ENCODE peak calls at places on chromosomes 1 and 21, in nine cellular contexts. D is GM19239; M is neural crest cell; L is DMS153; K is stimulated activated CD4-positive, alpha-beta T cell treated with anti-CD3 and anti-CD28 coated beads, Interleukin-2, amount 100 ng/mL, for 48 hours; B is HEK293T; C is NCI-H1092; I is anterior cingulate cortex; S is GM03348. P is an unnamed sample.

GRCh38 chr1:226875641-226876295 is 5.4 kb downstream of the PSEN2 start:
- DNase-seq in S (no peak), K (no peak), I (no peak), M (no peak), L (peak), D (no peak), C (no peak), B (no peak), P (peak)

GRCh38 chr1:160362168-160362941 is 4.5 kb upstream of the NHLH1 start:
- DNase-seq in L (no peak), K (no peak), B (no peak), I (no peak), S (no peak), M (no peak), D (no peak), C (no peak), P (no peak)

GRCh38 chr1:156900019-156900718 is 6.7 kb downstream of the PEAR1 start:
- DNase-seq in L (no peak), I (no peak), C (no peak), K (no peak), S (peak), D (no peak), B (no peak), M (no peak), P (no peak)

GRCh38 chr21:44281801-44282200 is 3.9 kb upstream of the AIRE start:
- DNase-seq in B (no peak), L (no peak), M (no peak), C (no peak), I (no peak), K (no peak), D (no peak), S (no peak), P (no peak)

GRCh38 chr1:30683699-30684098 is 39.7 kb downstream of the MATN1 start:
- DNase-seq in C (no peak), K (no peak), M (no peak), L (no peak), I (no peak), D (no peak), S (no peak), B (no peak), P (peak)

GRCh38 chr1:50148142-50148923 is 39.6 kb downstream of the ELAVL4 start:
- DNase-seq in S (no peak), L (no peak), C (no peak), B (no peak), I (no peak), K (no peak), M (no peak), D (no peak), P (no peak)

GRCh38 chr1:208080396-208081276 is 163.5 kb downstream of the PLXNA2 start:
- DNase-seq in C (no peak), M (no peak), B (no peak), L (no peak), D (no peak), I (no peak), S (no peak), K (no peak), P (no peak)

GRCh38 chr1:7589774-7590425 is 181.2 kb upstream of the VAMP3 start:
- DNase-seq in B (no peak), K (no peak), M (no peak), D (no peak), S (no peak), I (no peak), L (no peak), C (no peak), P (peak)

GRCh38 chr1:179091691-179092165 is 9.9 kb downstream of the TOR3A start:
- DNase-seq in I (no peak), D (no peak), C (no peak), S (peak), M (no peak), B (no peak), L (no peak), K (no peak), P (no peak)

GRCh38 chr1:185595835-185596667 is 138.1 kb upstream of the HMCN1 start:
- DNase-seq in I (no peak), C (no peak), S (peak), K (peak), M (peak), B (peak), L (peak), D (peak), P (no peak)

GRCh38 chr1:234885601-234886000 is 243.0 kb downstream of the TOMM20 start:
- DNase-seq in C (no peak), S (no peak), D (no peak), K (no peak), M (no peak), I (no peak), L (no peak), B (no peak), P (no peak)

GRCh38 chr1:171213559-171214454 is 28.7 kb downstream of the FMO2 start:
- DNase-seq in M (no peak), D (no peak), K (no peak), L (no peak), C (no peak), I (no peak), B (no peak), S (no peak), P (no peak)

GRCh38 chr1:91556556-91556955 is 55.9 kb downstream of the CDC7 start:
- DNase-seq in C (no peak), M (no peak), D (no peak), K (no peak), I (no peak), L (no peak), S (no peak), B (no peak), P (no peak)

GRCh38 chr1:87594736-87595383 is 266.2 kb downstream of the LMO4 start:
- DNase-seq in S (no peak), M (no peak), K (no peak), C (no peak), L (no peak), D (no peak), B (peak), I (no peak), P (no peak)

GRCh38 chr1:8874230-8875201 is 4.0 kb downstream of the ENO1 start:
- DNase-seq in L (no peak), S (no peak), C (no peak), I (no peak), M (no peak), K (no peak), B (no peak), D (no peak), P (no peak)

GRCh38 chr1:62384276-62385005 is 52.4 kb upstream of the USP1 start:
- DNase-seq in D (no peak), C (peak), K (no peak), B (no peak), S (peak), M (no peak), L (peak), I (no peak), P (no peak)

GRCh38 chr1:29457496-29458368 is 221.4 kb downstream of the PTPRU start:
- DNase-seq in S (no peak), K (no peak), C (no peak), I (no peak), M (no peak), D (no peak), L (no peak), B (no peak), P (peak)

GRCh38 chr1:86687595-86687994 is 16.8 kb upstream of the SH3GLB1 start:
- DNase-seq in D (no peak), K (no peak), M (no peak), S (peak), B (no peak), C (no peak), L (peak), I (no peak), P (no peak)

GRCh38 chr1:56576880-56577858 is 2.2 kb downstream of the PLPP3 start:
- DNase-seq in K (no peak), S (peak), M (no peak), B (peak), L (no peak), D (peak), I (no peak), C (no peak), P (no peak)

GRCh38 chr1:66729130-66729922 is 22.9 kb upstream of the DYNLT5 start:
- DNase-seq in I (no peak), B (no peak), L (peak), D (no peak), S (no peak), M (no peak), C (no peak), K (no peak), P (no peak)

GRCh38 chr21:31132574-31133242 is 94.4 kb upstream of the KRTAP19-8 start:
- DNase-seq in I (no peak), C (no peak), B (no peak), K (peak), D (peak), M (no peak), S (no peak), L (no peak), P (no peak)

GRCh38 chr1:185480545-185480944 is 163.5 kb upstream of the IVNS1ABP start:
- DNase-seq in M (no peak), S (no peak), I (no peak), L (no peak), K (no peak), B (no peak), D (no peak), C (no peak), P (no peak)

GRCh38 chr1:243268751-243269460 is 13.1 kb downstream of the SDCCAG8 start:
- DNase-seq in S (no peak), D (no peak), I (no peak), C (no peak), B (no peak), L (no peak), M (no peak), K (no peak), P (no peak)

GRCh38 chr1:10687142-10687715 is 109.2 kb downstream of the CASZ1 start:
- DNase-seq in M (no peak), D (no peak), K (no peak), B (no peak), I (no peak), L (peak), C (no peak), S (no peak), P (no peak)

GRCh38 chr1:153626929-153627796 is at the start of gene S100A13:
- DNase-seq in S (peak), M (peak), L (peak), C (peak), I (peak), D (no peak), B (peak), K (no peak), P (no peak)

GRCh38 chr1:39165049-39165448 is 39.4 kb upstream of the MACF1 start:
- DNase-seq in M (no peak), L (no peak), B (no peak), K (no peak), D (no peak), C (no peak), I (no peak), S (no peak), P (no peak)

GRCh38 chr1:119327436-119328155 is 41.0 kb upstream of the HAO2 start:
- DNase-seq in K (peak), D (peak), M (peak), C (peak), B (peak), S (peak), I (no peak), L (peak), P (no peak)

GRCh38 chr1:219416598-219417238 is 196.2 kb downstream of the ZC3H11B start:
- DNase-seq in D (peak), K (peak), C (peak), S (peak), L (peak), B (peak), I (no peak), M (peak), P (no peak)

GRCh38 chr1:94530373-94530878 is 11.1 kb downstream of the F3 start:
- DNase-seq in I (no peak), K (no peak), L (no peak), M (no peak), S (no peak), B (no peak), D (no peak), C (no peak), P (no peak)

GRCh38 chr1:37238376-37239224 is 204.3 kb upstream of the GRIK3 start:
- DNase-seq in L (no peak), C (peak), B (no peak), D (no peak), M (no peak), K (no peak), S (no peak), I (no peak), P (no peak)

GRCh38 chr1:245590726-245591125 is 435.9 kb downstream of the KIF26B start:
- DNase-seq in B (no peak), M (no peak), C (no peak), D (no peak), I (no peak), L (no peak), K (no peak), S (no peak), P (no peak)

GRCh38 chr1:41394405-41394804 is 33.2 kb downstream of the FOXO6 start:
- DNase-seq in I (no peak), B (no peak), C (no peak), S (no peak), K (no peak), L (no peak), M (no peak), D (no peak), P (no peak)

GRCh38 chr1:241749041-241749798 is 97.1 kb downstream of the WDR64 start:
- DNase-seq in K (no peak), D (no peak), C (no peak), L (no peak), S (peak), B (no peak), M (no peak), I (peak), P (no peak)